ENCODE peak calls at places on chromosomes 1 and 21, in five cellular contexts. Q is uterus, S is suprapubic skin, W is ovary, C is endothelial cell of umbilical vein. R is an unnamed sample.

GRCh38 chr21:36482181-36482580 is 2.3 kb upstream of the CLDN14 start:
- DNase-seq in Q (no peak), S (no peak), W (no peak), C (no peak), R (no peak)

GRCh38 chr1:31038360-31038759 is 27.2 kb downstream of the PUM1 start:
- DNase-seq in Q (no peak), S (no peak), W (no peak), C (no peak), R (no peak)

GRCh38 chr1:172957491-172957890 is 93.2 kb downstream of the TNFSF18 start:
- DNase-seq in Q (no peak), S (no peak), W (no peak), C (no peak), R (no peak)

GRCh38 chr1:50462964-50463363 is 39.7 kb upstream of the DMRTA2 start:
- DNase-seq in Q (no peak), S (no peak), W (no peak), C (no peak), R (no peak)

GRCh38 chr1:29355375-29355774 is 119.1 kb downstream of the PTPRU start:
- DNase-seq in Q (no peak), S (no peak), W (no peak), C (no peak), R (no peak)

GRCh38 chr21:17048974-17049373 is 463.9 kb upstream of the CXADR start:
- DNase-seq in Q (no peak), S (no peak), W (no peak), C (no peak), R (no peak)

GRCh38 chr1:67647036-67647798 is 37.8 kb upstream of the GADD45A start:
- DNase-seq in Q (no peak), S (no peak), W (no peak), C (peak), R (peak)

GRCh38 chr1:36712151-36712550 is 229.4 kb upstream of the CSF3R start:
- DNase-seq in Q (no peak), S (no peak), W (no peak), C (no peak), R (no peak)

GRCh38 chr1:175774921-175775320 is 31.5 kb upstream of the TNR start:
- DNase-seq in Q (no peak), S (no peak), W (no peak), C (no peak), R (no peak)

GRCh38 chr1:31771891-31772668 is 7.9 kb upstream of the ADGRB2 start:
- DNase-seq in Q (no peak), S (no peak), W (no peak), C (no peak), R (no peak)

GRCh38 chr1:92804721-92805169 is 19.8 kb upstream of the EVI5 start:
- DNase-seq in Q (peak), S (no peak), W (peak), C (peak), R (no peak)

GRCh38 chr1:231628207-231628876 is 1.8 kb downstream of the DISC1 start:
- DNase-seq in Q (no peak), S (no peak), W (no peak), C (peak), R (no peak)

GRCh38 chr1:59150537-59151386 is 146.1 kb upstream of the FGGY start:
- DNase-seq in Q (peak), S (peak), W (peak), C (peak), R (no peak)

GRCh38 chr1:25676488-25676887 is 59.9 kb downstream of the MAN1C1 start:
- DNase-seq in Q (no peak), S (no peak), W (no peak), C (peak), R (peak)

GRCh38 chr1:153985984-153986761 is at the start of gene RAB13:
- DNase-seq in Q (peak), S (peak), W (peak), C (peak), R (peak)

GRCh38 chr1:46489638-46490602 is at the start of gene DMBX1:
- DNase-seq in Q (no peak), S (no peak), W (no peak), C (no peak), R (peak)

GRCh38 chr1:228099331-228099732 is 3.8 kb downstream of the C1orf35 start:
- DNase-seq in Q (no peak), S (no peak), W (no peak), C (no peak), R (no peak)

GRCh38 chr1:45679123-45679522 is 7.2 kb downstream of the GPBP1L1 start:
- DNase-seq in Q (no peak), S (no peak), W (no peak), C (peak), R (no peak)

GRCh38 chr21:42668193-42668592 is 14.8 kb downstream of the PDE9A start:
- DNase-seq in Q (no peak), S (no peak), W (no peak), C (no peak), R (no peak)

GRCh38 chr1:172148213-172148612 is 272.3 kb upstream of the C1orf105 start:
- DNase-seq in Q (no peak), S (no peak), W (no peak), C (no peak), R (no peak)

GRCh38 chr1:26771643-26772321 is 16.0 kb upstream of the PIGV start:
- DNase-seq in Q (peak), S (no peak), W (peak), C (peak), R (no peak)

GRCh38 chr1:34130306-34130705 is 34.7 kb downstream of the CSMD2 start:
- DNase-seq in Q (no peak), S (no peak), W (no peak), C (no peak), R (no peak)

GRCh38 chr21:46316708-46317324 is 6.9 kb downstream of the C21orf58 start:
- DNase-seq in Q (no peak), S (no peak), W (no peak), C (no peak), R (no peak)
- TF ChIP-seq CTCF in Q (no peak), S (no peak), W (no peak), C (no peak), R (no peak)

GRCh38 chr1:155983191-155984023 is 5.1 kb upstream of the ARHGEF2 start:
- DNase-seq in Q (peak), S (no peak), W (peak), C (no peak), R (no peak)
- TF ChIP-seq POLR2A in Q (peak), S (no peak), W (no peak), C (no peak), R (no peak)

DNA sequence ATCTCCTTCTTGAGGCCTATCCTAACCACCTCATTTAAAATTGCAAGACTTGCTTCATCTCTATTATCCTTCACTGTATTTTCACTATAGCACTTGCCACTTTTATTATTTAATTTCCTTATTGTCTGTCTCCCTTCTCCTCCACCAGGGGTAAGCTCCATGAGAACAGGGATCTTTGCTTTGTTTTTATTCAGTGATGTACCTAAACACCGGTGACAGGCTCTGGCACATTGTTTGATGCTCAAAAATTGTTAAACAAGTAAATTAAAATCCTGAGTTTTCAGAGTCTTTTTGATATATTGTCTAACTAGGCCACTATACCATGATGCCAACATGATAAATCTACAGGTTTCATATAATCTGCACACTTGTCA is 17.2 kb upstream of the SPEN start:
- DNase-seq in Q (no peak), S (no peak), W (no peak), C (no peak), R (no peak)
- TF ChIP-seq CTCF in Q (no peak), S (no peak), W (no peak), C (no peak), R (no peak)

GRCh38 chr1:19799233-19799876 is 361 bp downstream of the TMCO4 start:
- DNase-seq in Q (no peak), S (peak), W (peak), C (peak), R (peak)
- TF ChIP-seq POLR2A in Q (no peak), S (no peak), W (no peak), C (no peak), R (peak)

DNA sequence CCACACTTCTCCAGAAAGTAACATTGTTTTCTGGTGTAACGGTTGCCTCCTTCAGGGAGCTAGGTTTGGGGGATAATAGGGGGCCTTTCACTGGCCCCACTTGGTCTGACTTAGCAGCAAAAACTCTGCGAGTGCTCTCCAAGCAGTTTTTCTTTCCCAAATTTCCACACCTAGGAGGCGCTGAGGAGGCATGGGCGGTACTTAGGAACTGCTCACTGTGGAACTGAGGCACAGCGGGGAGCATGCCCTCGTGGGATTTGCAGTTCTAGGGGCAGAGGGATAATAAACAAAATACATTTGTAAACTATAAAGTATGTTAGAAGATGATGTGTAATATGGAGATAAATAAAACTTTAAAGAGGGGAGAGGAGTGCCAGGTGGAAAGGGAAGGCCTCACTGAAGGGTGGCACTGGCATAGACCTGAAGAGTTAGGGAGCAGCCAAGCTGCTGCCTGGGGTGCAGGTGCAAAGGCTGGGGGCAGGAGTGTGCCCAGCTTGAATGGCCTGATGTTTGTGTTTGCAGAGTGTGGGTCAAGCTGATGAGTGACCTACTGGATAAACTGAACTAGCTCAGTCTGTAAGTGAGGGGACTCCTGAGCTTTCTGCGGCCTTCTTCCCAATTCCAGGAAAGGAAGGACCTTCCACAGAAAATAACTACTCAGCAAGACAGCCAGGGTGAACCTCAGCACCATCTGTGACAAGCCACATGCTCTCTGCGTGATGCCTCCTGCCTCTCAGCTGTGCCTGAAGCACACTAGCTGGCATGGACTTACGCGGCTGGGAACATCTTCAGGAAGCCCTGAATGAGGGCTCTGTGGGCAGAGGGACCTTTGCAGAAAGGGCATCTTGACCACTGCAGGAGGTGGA is 1.9 kb downstream of the EPHX1 start:
- DNase-seq in Q (no peak), S (no peak), W (no peak), C (no peak), R (peak)
- TF ChIP-seq CTCF in Q (peak), S (no peak), W (no peak), C (peak), R (peak)

GRCh38 chr21:26842976-26843911 is 2.0 kb downstream of the ADAMTS1 start:
- DNase-seq in Q (peak), S (peak), W (peak), C (peak), R (peak)
- TF ChIP-seq POLR2A in Q (peak), S (no peak), W (peak), C (no peak), R (peak)

GRCh38 chr1:167209044-167209443 is 11.6 kb upstream of the POU2F1 start:
- DNase-seq in Q (no peak), S (no peak), W (no peak), C (no peak), R (no peak)

GRCh38 chr1:167206166-167206835 is 14.4 kb upstream of the POU2F1 start:
- DNase-seq in Q (no peak), S (no peak), W (no peak), C (no peak), R (no peak)

GRCh38 chr1:167210966-167211674 is 9.6 kb upstream of the POU2F1 start:
- DNase-seq in Q (no peak), S (no peak), W (no peak), C (no peak), R (no peak)

GRCh38 chr1:167208624-167208976 is 12.1 kb upstream of the POU2F1 start:
- DNase-seq in Q (no peak), S (no peak), W (no peak), C (no peak), R (no peak)

GRCh38 chr1:167207940-167208623 is 12.6 kb upstream of the POU2F1 start:
- DNase-seq in Q (no peak), S (no peak), W (no peak), C (no peak), R (no peak)
- TF ChIP-seq CTCF in Q (no peak), S (no peak), W (no peak), C (no peak), R (no peak)